ENCODE peak calls at places on chromosomes 5 and 9, in seven cellular contexts. L is HCT116, H is H1, R is GM12878, U is K562, O is SK-N-SH, D is HepG2. T is an unnamed sample.

GRCh38 chr5:36688722-36689121 is 82.3 kb downstream of the SLC1A3 start:
- DNase-seq in L (peak), H (no peak), R (no peak), U (peak), O (no peak), D (peak), T (no peak)

GRCh38 chr9:95848764-95849163 is 26.7 kb upstream of the ERCC6L2 start:
- DNase-seq in L (no peak), H (no peak), R (no peak), U (no peak), O (no peak), D (no peak), T (no peak)

GRCh38 chr5:41575110-41575779 is 64.8 kb upstream of the PLCXD3 start:
- DNase-seq in L (no peak), H (peak), R (no peak), U (no peak), O (peak), D (no peak), T (no peak)

GRCh38 chr9:113915817-113916474 is 39.8 kb downstream of the ZNF618 start:
- DNase-seq in L (no peak), H (no peak), R (no peak), U (no peak), O (no peak), D (no peak), T (no peak)

GRCh38 chr9:111516061-111516465 is 8.9 kb upstream of the ZNF483 start:
- DNase-seq in L (no peak), H (no peak), R (peak), U (no peak), O (no peak), D (peak), T (peak)

GRCh38 chr9:100282388-100282719 is 70.4 kb downstream of the TEX10 start:
- DNase-seq in L (no peak), H (no peak), R (no peak), U (no peak), O (no peak), D (no peak), T (no peak)

GRCh38 chr5:178551059-178551458 is 39.1 kb downstream of the COL23A1 start:
- DNase-seq in L (peak), H (no peak), R (no peak), U (peak), O (peak), D (peak), T (peak)

GRCh38 chr9:103397868-103398600 is 402.9 kb downstream of the CYLC2 start:
- DNase-seq in L (peak), H (peak), R (no peak), U (peak), O (peak), D (peak), T (peak)

GRCh38 chr9:106557996-106558667 is 304.8 kb upstream of the ZNF462 start:
- DNase-seq in L (no peak), H (no peak), R (no peak), U (no peak), O (no peak), D (no peak), T (no peak)

GRCh38 chr5:50903651-50904050 is 237.2 kb downstream of the PARP8 start:
- DNase-seq in L (no peak), H (no peak), R (no peak), U (no peak), O (no peak), D (no peak), T (no peak)

GRCh38 chr5:159001247-159001646 is 98.5 kb downstream of the EBF1 start:
- DNase-seq in L (no peak), H (no peak), R (no peak), U (no peak), O (no peak), D (no peak), T (no peak)

GRCh38 chr5:6710078-6710477 is 3.2 kb upstream of the TENT4A start:
- DNase-seq in L (no peak), H (no peak), R (no peak), U (no peak), O (no peak), D (no peak), T (no peak)

GRCh38 chr5:119313876-119314605 is 41.8 kb upstream of the TNFAIP8 start:
- DNase-seq in L (no peak), H (no peak), R (no peak), U (no peak), O (no peak), D (no peak), T (no peak)

GRCh38 chr9:33452828-33453271 is 5.5 kb upstream of the AQP3 start:
- DNase-seq in L (peak), H (peak), R (no peak), U (peak), O (peak), D (peak), T (peak)

GRCh38 chr5:79702606-79703380 is 13.2 kb downstream of the CMYA5 start:
- DNase-seq in L (no peak), H (no peak), R (no peak), U (peak), O (peak), D (peak), T (peak)

GRCh38 chr9:108534741-108535140 is 321.0 kb downstream of the ACTL7B start:
- DNase-seq in L (peak), H (no peak), R (no peak), U (no peak), O (no peak), D (no peak), T (no peak)

GRCh38 chr5:132215329-132215728 is 12.3 kb downstream of the P4HA2 start:
- DNase-seq in L (no peak), H (no peak), R (no peak), U (no peak), O (peak), D (no peak), T (peak)

GRCh38 chr5:109743041-109743531 is 53.4 kb downstream of the MAN2A1 start:
- DNase-seq in L (no peak), H (no peak), R (no peak), U (peak), O (no peak), D (no peak), T (no peak)

GRCh38 chr5:87541033-87541432 is 128.3 kb upstream of the CCNH start:
- DNase-seq in L (peak), H (no peak), R (no peak), U (no peak), O (peak), D (no peak), T (no peak)
- TF ChIP-seq JUND in L (no peak), H (no peak), R (no peak), U (no peak), O (no peak), D (no peak), T (no peak)

GRCh38 chr5:59380350-59380951 is 513.1 kb downstream of the PDE4D start:
- DNase-seq in L (peak), H (no peak), R (peak), U (peak), O (peak), D (peak), T (no peak)
- TF ChIP-seq JUND in L (no peak), H (no peak), R (no peak), U (no peak), O (no peak), D (no peak), T (no peak)

GRCh38 chr5:173535976-173536639 is 80.3 kb downstream of the BOD1 start:
- DNase-seq in L (no peak), H (no peak), R (no peak), U (no peak), O (no peak), D (no peak), T (peak)

GRCh38 chr5:173537228-173537627 is 79.2 kb downstream of the BOD1 start:
- DNase-seq in L (no peak), H (no peak), R (no peak), U (no peak), O (no peak), D (no peak), T (no peak)

GRCh38 chr5:173538654-173539053 is 77.8 kb downstream of the BOD1 start:
- DNase-seq in L (no peak), H (no peak), R (peak), U (no peak), O (no peak), D (no peak), T (no peak)

GRCh38 chr5:173535166-173535975 is 81.1 kb downstream of the BOD1 start:
- DNase-seq in L (no peak), H (no peak), R (no peak), U (no peak), O (no peak), D (no peak), T (peak)

DNA sequence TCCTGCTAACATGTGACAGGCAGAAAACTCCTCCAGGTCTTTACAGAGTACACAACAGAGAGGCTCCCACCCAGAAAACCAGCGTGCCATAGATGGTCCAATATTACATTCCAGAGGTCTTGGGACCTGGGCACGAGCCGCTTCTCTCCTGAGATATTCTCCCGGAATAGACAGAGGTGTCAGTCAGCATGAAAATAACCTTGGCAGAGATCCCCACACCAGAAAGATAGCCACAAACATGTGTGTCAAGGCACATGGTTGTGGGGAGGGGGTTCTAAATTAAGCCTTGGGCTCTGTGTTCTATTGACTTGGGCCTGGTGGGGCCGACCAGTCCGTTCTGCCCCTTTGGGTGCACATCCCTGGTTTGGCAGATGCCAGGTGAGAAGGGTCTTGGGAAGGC is 78.4 kb downstream of the BOD1 start:
- DNase-seq in L (no peak), H (no peak), R (no peak), U (no peak), O (no peak), D (no peak), T (no peak)
- TF ChIP-seq JUND in L (no peak), H (no peak), R (no peak), U (no peak), O (no peak), D (no peak), T (no peak)

GRCh38 chr5:172565455-172565854 is 75.6 kb upstream of the NEURL1B start:
- DNase-seq in L (no peak), H (no peak), R (no peak), U (no peak), O (no peak), D (no peak), T (no peak)
- TF ChIP-seq JUND in L (no peak), H (no peak), R (no peak), U (no peak), O (no peak), D (no peak), T (no peak)

GRCh38 chr5:16970826-16971225 is 34.7 kb upstream of the MYO10 start:
- DNase-seq in L (no peak), H (no peak), R (no peak), U (no peak), O (no peak), D (no peak), T (no peak)
- TF ChIP-seq JUND in L (no peak), H (no peak), R (no peak), U (no peak), O (no peak), D (no peak), T (no peak)

GRCh38 chr5:1554410-1554967 is 30.7 kb upstream of the LPCAT1 start:
- DNase-seq in L (no peak), H (no peak), R (no peak), U (peak), O (no peak), D (no peak), T (no peak)

GRCh38 chr5:1555808-1556681 is 32.3 kb upstream of the LPCAT1 start:
- DNase-seq in L (no peak), H (no peak), R (no peak), U (peak), O (no peak), D (no peak), T (no peak)

GRCh38 chr5:1555011-1555807 is 31.4 kb upstream of the LPCAT1 start:
- DNase-seq in L (peak), H (no peak), R (no peak), U (peak), O (no peak), D (peak), T (peak)

GRCh38 chr5:1558945-1559344 is 35.2 kb upstream of the LPCAT1 start:
- DNase-seq in L (no peak), H (no peak), R (no peak), U (no peak), O (no peak), D (no peak), T (no peak)

GRCh38 chr5:1557114-1557873 is 33.5 kb upstream of the LPCAT1 start:
- DNase-seq in L (no peak), H (no peak), R (no peak), U (peak), O (no peak), D (no peak), T (no peak)
- TF ChIP-seq JUND in L (no peak), H (no peak), R (no peak), U (no peak), O (no peak), D (no peak), T (no peak)

DNA sequence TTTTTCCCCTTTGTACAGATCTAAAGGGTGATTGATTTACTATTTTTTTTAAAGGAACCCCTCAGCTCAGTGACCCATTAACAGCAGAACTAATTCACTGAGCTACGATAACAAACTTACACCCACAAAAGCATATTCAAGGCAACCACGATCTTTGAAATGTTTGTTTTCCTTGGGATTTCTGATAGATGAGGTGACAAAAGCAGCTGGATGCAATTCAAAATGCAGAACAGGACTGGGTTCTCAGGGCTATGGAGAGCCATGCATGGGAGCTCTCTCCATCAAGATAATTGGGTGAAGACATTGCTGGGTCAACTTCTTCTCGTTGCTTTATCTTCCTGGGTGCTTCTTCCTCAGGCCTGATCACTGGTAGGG is 60.1 kb downstream of the PAPPA start:
- DNase-seq in L (no peak), H (no peak), R (no peak), U (no peak), O (no peak), D (no peak), T (no peak)
- TF ChIP-seq JUND in L (no peak), H (no peak), R (no peak), U (no peak), O (no peak), D (no peak), T (no peak)